ENCODE peak calls at places on chromosomes 4 and X, in six cellular contexts. A is heart left ventricle, Y is esophagus muscularis mucosa, F is IMR-90, T is spleen, V is HCT116. P is an unnamed sample.

GRCh38 chrX:29024813-29025342 is 437.6 kb downstream of the IL1RAPL1 start:
- DNase-seq in T (no peak), Y (no peak), A (no peak), F (peak), V (no peak), P (no peak)

GRCh38 chr4:171812377-171813194 is 618 bp upstream of the GALNTL6 start:
- DNase-seq in T (peak), A (no peak), V (no peak), Y (peak), F (no peak), P (no peak)

GRCh38 chr4:80610845-80611244 is 275.3 kb downstream of the CFAP299 start:
- DNase-seq in Y (no peak), F (peak), A (no peak), T (no peak), V (no peak), P (no peak)

GRCh38 chrX:105636667-105637066 is 185.7 kb upstream of the NRK start:
- DNase-seq in F (no peak), A (no peak), Y (no peak), T (no peak), V (no peak), P (no peak)

GRCh38 chrX:68823413-68824151 is 5.2 kb upstream of the EFNB1 start:
- DNase-seq in V (no peak), F (no peak), T (no peak), Y (no peak), A (no peak), P (no peak)

GRCh38 chr4:150007512-150007911 is 70.7 kb upstream of the DCLK2 start:
- DNase-seq in F (peak), T (no peak), A (no peak), Y (no peak), V (peak), P (no peak)

GRCh38 chrX:119677654-119677981 is 15.3 kb downstream of the SEPTIN6 start:
- DNase-seq in T (no peak), V (no peak), A (no peak), Y (no peak), F (no peak), P (no peak)

GRCh38 chr4:1309261-1310010 is 19.7 kb downstream of the MAEA start:
- DNase-seq in T (peak), V (no peak), F (peak), Y (peak), A (peak), P (no peak)

GRCh38 chr4:124212835-124213640 is 499.5 kb downstream of the ANKRD50 start:
- DNase-seq in Y (no peak), A (peak), T (no peak), F (peak), V (no peak), P (no peak)

GRCh38 chrX:40050532-40050931 is 47.2 kb downstream of the BCOR start:
- DNase-seq in F (no peak), A (no peak), Y (no peak), T (no peak), V (no peak), P (no peak)

GRCh38 chr4:44927361-44928061 is 201.2 kb upstream of the GNPDA2 start:
- DNase-seq in Y (no peak), V (peak), F (peak), A (no peak), T (no peak), P (no peak)

GRCh38 chr4:25107827-25108516 is 52.3 kb downstream of the SEPSECS start:
- DNase-seq in V (no peak), F (no peak), A (peak), T (no peak), Y (peak), P (no peak)

DNA sequence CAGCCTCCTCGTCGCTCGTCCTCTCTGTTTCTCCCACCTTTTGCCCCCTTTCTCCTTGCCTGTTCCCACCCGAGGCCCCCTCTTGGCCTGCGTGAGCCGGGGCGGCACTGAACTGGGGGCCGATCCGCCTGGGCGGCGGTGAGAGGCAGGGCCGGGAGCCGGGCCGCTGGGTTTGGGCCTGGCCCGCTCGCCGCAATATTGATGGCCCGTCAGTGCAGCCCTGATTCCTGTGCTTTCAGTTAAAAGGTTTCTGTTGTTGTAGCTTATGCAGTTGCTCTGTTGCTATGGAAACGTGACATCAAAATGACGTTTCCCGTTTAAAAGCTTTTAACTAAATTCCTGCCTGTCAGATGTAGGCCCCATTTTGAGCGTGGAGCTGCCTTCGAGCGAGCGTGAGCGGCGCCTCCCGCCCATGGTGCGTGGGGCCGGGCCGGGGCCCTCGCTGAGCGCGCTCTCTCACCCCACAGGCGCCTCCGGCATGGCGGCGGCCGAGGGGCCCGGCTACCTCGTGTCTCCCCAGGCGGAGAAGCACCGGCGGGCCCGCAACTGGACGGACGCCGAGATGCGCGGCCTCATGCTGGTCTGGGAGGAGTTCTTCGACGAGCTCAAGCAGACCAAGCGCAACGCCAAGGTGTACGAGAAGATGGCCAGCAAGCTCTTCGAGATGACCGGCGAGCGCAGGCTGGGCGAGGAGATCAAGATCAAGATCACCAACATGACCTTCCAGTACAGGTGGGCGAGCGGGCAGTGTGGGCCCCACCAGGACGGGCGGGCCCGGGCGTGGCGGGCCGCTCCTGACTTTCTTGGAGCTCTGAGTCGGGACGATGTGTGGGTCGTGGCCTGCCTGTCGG is at the start of gene MSANTD1:
- DNase-seq in T (no peak), Y (no peak), A (no peak), V (no peak), F (peak), P (no peak)
- TF ChIP-seq POLR2A in T (no peak), Y (no peak), A (no peak), V (no peak), F (no peak), P (no peak)

GRCh38 chrX:15785176-15785735 is 5.0 kb upstream of the ZRSR2 start:
- DNase-seq in Y (no peak), A (no peak), F (no peak), V (no peak), T (no peak), P (no peak)

GRCh38 chrX:15790766-15791380 is 589 bp downstream of the ZRSR2 start:
- DNase-seq in F (peak), A (no peak), V (no peak), Y (no peak), T (no peak), P (peak)

GRCh38 chrX:15786930-15787329 is 3.4 kb upstream of the ZRSR2 start:
- DNase-seq in V (no peak), Y (no peak), T (no peak), F (no peak), A (no peak), P (no peak)

DNA sequence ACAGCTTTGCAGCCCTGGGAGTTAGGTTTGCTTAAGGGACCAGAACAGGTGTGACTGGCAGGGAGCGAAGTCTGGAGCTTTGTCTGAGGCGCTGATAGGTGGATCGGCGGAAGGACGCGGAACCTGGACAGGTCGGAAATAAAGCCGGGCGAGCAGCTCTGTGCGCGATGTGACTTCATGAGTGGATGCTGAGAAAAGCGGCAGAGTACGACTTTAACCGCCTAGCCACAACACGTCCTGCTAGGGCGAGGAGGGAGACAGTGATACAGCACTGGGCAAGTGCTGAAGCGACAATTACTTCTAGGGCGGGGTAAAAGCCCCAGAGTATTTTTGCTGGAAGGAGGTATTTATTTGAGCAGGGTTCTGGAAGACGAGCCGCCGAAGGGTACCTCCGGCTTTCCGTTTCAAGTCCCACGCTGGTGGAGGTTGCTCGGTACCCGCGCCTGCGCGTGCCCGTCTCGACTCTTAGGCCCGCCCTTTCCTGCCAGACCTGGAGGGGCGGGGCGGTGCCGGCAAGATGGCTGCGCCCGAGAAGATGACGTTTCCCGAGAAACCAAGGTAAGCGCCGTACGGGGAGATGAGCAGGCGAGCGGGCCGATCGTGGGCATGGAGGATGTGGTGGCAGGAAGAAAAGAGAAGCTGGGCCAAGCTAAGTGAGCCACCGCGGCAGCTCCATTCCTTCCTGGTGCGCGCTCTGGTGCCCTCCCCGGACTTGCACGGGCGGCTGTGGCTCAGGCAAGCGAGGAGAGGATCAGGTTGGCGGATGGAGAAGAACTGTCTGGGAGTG is at the start of gene ZRSR2:
- DNase-seq in Y (peak), A (peak), F (peak), V (peak), T (peak), P (peak)
- TF ChIP-seq POLR2A in Y (peak), A (no peak), F (peak), V (peak), T (no peak), P (peak)

GRCh38 chr4:5710065-5710961 is 688 bp upstream of the EVC start:
- DNase-seq in F (peak), T (no peak), A (no peak), Y (no peak), V (no peak), P (peak)

GRCh38 chr4:5708829-5709680 is 696 bp upstream of the EVC2 start:
- DNase-seq in V (no peak), A (no peak), T (no peak), F (no peak), Y (no peak), P (no peak)

GRCh38 chr4:5707366-5708133 is 809 bp downstream of the EVC2 start:
- DNase-seq in Y (no peak), A (no peak), F (no peak), V (no peak), T (no peak), P (no peak)

GRCh38 chr4:5706486-5707290 is 1.7 kb downstream of the EVC2 start:
- DNase-seq in T (no peak), V (no peak), Y (no peak), F (no peak), A (no peak), P (no peak)

DNA sequence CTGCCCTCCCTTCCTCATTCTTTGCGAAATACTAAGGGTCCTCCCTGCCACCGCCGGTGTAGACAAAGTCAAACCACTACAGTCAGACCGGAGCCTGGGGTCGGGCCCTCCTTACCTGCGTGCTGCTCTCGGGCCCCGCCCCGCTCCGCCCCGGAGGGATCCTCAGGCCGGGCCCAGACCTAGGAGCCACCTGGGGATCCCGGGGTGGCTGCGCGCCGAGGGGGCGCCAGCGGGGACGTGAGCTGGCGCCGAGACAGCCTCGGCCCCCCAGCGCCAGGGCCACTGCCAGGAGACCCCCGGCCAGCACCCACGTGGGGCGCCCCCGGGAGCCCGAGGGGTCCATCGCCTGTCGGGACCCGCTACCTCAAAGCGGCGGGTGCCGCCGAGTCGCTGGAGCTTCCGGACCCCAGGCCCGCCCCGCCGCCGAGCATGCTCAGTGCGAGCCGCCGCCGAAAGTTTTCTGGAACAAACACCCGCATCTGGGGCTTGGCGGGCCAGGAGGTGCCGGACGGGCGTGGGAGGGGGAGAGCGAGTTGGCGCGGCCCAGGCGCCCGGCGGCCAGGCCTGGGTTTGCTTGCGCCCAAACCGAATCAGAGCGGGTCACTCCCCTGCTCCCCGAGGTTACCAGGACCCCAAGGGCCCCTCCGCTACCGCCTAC is at the start of gene EVC2:
- DNase-seq in A (peak), T (no peak), V (no peak), F (peak), Y (no peak), P (no peak)
- TF ChIP-seq POLR2A in A (peak), T (no peak), V (no peak), F (peak), Y (peak), P (no peak)

GRCh38 chrX:1400049-1400448 is 8.1 kb upstream of the SLC25A6 start:
- DNase-seq in A (no peak), V (no peak), Y (no peak), T (peak), F (no peak), P (no peak)

GRCh38 chrX:1397441-1397840 is 5.5 kb upstream of the SLC25A6 start:
- DNase-seq in F (no peak), V (no peak), A (no peak), Y (no peak), T (peak), P (no peak)

GRCh38 chrX:1397001-1397400 is 5.1 kb upstream of the SLC25A6 start:
- DNase-seq in Y (no peak), T (peak), V (no peak), A (no peak), F (no peak), P (no peak)

GRCh38 chrX:1400731-1401471 is 9.0 kb upstream of the SLC25A6 start:
- DNase-seq in A (no peak), F (no peak), T (peak), V (peak), Y (no peak), P (no peak)

DNA sequence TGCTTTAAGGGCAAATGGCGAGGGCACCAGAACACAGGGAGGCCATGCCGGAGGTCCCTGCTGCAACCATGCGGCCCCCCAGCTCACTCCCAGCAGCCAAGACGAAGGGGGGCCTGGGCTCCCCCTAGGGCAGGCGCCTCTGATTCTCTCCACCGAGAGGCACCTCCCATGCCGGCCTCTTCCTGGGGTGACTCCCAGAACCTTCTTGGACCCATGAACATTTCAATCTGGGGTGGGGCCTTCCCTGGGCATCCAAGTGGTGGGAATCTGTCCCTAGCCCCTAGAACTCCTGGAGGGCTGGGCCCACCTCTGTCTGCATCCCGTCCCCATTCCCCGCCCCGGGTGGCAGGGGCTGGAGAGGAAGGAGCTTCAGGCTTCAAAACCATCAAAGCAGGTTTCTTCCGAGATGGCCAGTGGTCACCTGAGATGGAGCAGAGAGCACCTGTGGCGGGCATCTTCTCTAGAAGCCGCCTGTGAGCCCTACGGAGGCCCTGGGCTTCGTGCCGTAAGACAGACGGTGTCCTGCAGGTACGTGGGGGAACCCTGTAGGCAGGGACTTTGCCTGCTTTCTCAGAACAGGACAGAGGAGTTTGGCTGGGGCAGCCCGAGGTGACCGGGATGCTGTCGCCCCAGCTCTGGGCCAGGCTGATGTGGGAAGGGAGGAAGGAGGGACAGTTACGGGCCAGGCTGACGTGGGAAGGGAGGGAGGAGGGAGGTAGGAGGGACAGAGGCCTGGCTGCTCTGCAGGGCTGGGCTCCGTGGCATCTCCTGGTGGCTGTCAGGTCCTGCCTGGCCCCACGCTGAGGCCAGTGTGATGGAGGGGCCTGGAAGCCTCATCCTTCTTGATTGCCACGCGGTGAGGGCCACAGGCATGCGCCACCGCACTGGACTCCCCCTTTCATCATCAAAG is 6.8 kb upstream of the SLC25A6 start:
- DNase-seq in A (peak), F (peak), V (no peak), Y (no peak), T (peak), P (no peak)
- TF ChIP-seq POLR2A in A (no peak), F (no peak), V (no peak), Y (no peak), T (no peak), P (no peak)

DNA sequence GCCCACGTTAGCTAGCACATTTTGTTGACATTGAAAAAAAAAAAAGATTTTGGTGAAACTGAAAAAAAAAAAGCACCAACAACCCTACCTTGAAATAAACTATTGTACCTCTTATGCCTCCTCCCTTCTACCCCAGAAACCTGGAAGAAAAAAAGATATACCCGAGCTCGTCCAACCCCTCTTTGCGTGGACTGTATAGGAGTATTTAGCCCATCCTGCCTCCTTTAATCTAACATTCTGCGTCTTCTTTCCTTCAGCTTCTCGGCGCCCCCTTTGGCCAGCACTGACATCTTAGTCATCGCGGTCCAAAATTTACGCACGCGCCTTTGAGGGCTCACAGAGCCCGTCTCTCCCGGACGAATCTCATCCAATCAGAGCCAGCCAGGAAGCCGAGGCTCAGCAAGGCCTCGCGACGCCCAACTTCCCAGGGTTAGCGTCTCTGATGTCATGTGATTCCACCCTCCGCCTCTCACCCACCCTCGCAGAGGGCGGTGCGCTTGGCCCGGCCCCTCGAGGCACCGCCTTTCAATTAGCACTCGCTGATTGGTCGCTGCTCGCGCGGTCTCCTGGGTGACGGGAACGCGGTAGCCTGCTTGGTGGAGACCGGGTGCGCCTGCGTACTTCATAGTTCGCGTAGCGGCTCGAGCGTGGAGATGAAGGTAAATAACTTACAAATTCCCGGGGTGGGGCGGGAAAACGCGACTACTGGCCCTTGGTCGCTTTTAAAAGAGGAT is at the start of gene WDR19:
- DNase-seq in T (peak), Y (peak), V (peak), F (peak), A (peak), P (peak)
- TF ChIP-seq POLR2A in T (no peak), Y (no peak), V (no peak), F (no peak), A (peak), P (no peak)

GRCh38 chr4:19329631-19330030 is 922.1 kb upstream of the SLIT2 start:
- DNase-seq in V (no peak), A (no peak), Y (no peak), T (no peak), F (peak), P (no peak)
- TF ChIP-seq POLR2A in V (no peak), A (no peak), Y (no peak), T (no peak), F (no peak), P (no peak)

DNA sequence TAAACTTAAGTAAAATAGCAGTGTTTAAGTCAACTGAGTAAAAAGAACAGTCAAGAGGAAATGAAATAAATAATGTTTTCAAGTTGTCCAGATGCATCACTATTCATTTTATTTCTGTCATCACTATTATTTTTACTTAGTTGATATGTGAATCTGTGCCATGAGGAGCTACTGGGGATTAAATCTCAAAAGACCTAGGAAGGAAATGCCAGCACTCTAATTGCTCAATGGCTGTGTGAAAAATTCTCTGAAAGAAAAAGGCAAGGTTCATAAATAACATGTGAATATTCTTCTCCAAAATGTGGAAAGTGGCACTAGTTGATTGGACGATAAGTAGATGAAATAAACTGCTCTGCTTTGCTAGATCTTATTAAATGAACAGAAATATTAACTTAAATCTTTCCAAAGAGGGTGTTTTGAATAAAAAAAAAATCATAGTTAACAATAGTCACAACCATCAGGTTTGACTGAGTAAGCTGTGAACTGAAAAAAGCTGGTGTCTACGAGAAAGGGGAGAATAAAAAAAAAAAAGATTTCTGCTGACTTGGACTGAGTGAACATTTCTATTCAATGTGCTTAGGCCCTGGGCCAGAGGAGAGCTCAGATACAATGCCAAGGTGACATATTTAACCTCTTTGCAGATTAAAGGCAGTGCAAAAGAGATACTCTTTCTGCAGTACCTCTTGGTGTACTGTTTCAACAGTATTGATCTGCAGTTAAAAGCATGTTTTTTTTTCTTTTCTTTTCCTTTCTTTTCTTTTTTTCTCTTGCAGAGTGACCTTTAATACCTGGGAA is 1.5 kb downstream of the SPARCL1 start:
- DNase-seq in F (no peak), V (no peak), Y (no peak), A (no peak), T (no peak), P (no peak)
- TF ChIP-seq POLR2A in F (no peak), V (no peak), Y (no peak), A (peak), T (no peak), P (no peak)